ENCODE peak calls at places on chromosomes 2 and 18, in five cellular contexts. S is effector memory CD4-positive, alpha-beta T cell; Y is endodermal cell; P is dorsolateral prefrontal cortex; B is right lobe of liver. Z is an unnamed sample.

GRCh38 chr2:27065128-27065527 is 6.3 kb downstream of the OST4 start:
- DNase-seq in S (no peak), Y (no peak), P (no peak), B (no peak), Z (no peak)

GRCh38 chr2:239644016-239644415 is 243.2 kb upstream of the HDAC4 start:
- DNase-seq in S (no peak), Y (peak; percentile 55), P (no peak), B (no peak), Z (no peak)

GRCh38 chr2:99477054-99477453 is 12.8 kb downstream of the REV1 start:
- DNase-seq in S (no peak), Y (no peak), P (no peak), B (no peak), Z (no peak)

GRCh38 chr2:85175369-85176299 is 42.4 kb downstream of the TCF7L1 start:
- DNase-seq in S (no peak), Y (peak; percentile 70), P (no peak), B (peak; percentile 50), Z (no peak)

GRCh38 chr2:190537765-190538164 is 3.2 kb upstream of the NEMP2 start:
- DNase-seq in S (no peak), Y (no peak), P (no peak), B (no peak), Z (no peak)

GRCh38 chr18:9949861-9950260 is 36.0 kb downstream of the VAPA start:
- DNase-seq in S (no peak), Y (no peak), P (no peak), B (no peak), Z (no peak)

GRCh38 chr2:226758886-226759660 is 40.5 kb downstream of the IRS1 start:
- DNase-seq in S (no peak), Y (no peak), P (no peak), B (no peak), Z (no peak)

GRCh38 chr2:219253753-219254589 is at the start of gene TUBA4A:
- DNase-seq in S (peak; percentile 89), Y (peak; percentile 93), P (peak; percentile 82), B (peak; percentile 93), Z (peak; percentile 98)

GRCh38 chr2:120881981-120882788 is 146.5 kb downstream of the GLI2 start:
- DNase-seq in S (no peak), Y (no peak), P (no peak), B (no peak), Z (peak; percentile 68)

GRCh38 chr2:17620280-17620679 is 79.8 kb downstream of the VSNL1 start:
- DNase-seq in S (no peak), Y (no peak), P (peak; percentile 59), B (no peak), Z (no peak)

GRCh38 chr2:11542275-11542819 is 8.5 kb downstream of the GREB1 start:
- DNase-seq in S (no peak), Y (no peak), P (no peak), B (no peak), Z (no peak)

GRCh38 chr18:33316146-33316587 is 124.4 kb downstream of the CCDC178 start:
- DNase-seq in S (no peak), Y (peak; percentile 89), P (no peak), B (no peak), Z (no peak)

GRCh38 chr2:46323671-46324207 is 26.5 kb downstream of the EPAS1 start:
- DNase-seq in S (no peak), Y (no peak), P (no peak), B (no peak), Z (no peak)

GRCh38 chr2:238418196-238418998 is 8.3 kb upstream of the ASB1 start:
- DNase-seq in S (no peak), Y (no peak), P (no peak), B (no peak), Z (no peak)

GRCh38 chr2:191352536-191352935 is 107.3 kb downstream of the MYO1B start:
- DNase-seq in S (no peak), Y (no peak), P (no peak), B (no peak), Z (no peak)

GRCh38 chr2:237603718-237604362 is 13.3 kb upstream of the RAB17 start:
- DNase-seq in S (peak; percentile 53), Y (peak; percentile 85), P (no peak), B (no peak), Z (no peak)

GRCh38 chr2:23380562-23381065 is 4.4 kb upstream of the KLHL29 start:
- DNase-seq in S (no peak), Y (no peak), P (no peak), B (peak; percentile 28), Z (no peak)

GRCh38 chr2:58730764-58731487 is 489.8 kb upstream of the FANCL start:
- DNase-seq in S (no peak), Y (no peak), P (no peak), B (no peak), Z (no peak)

GRCh38 chr18:55256568-55257289 is 297.5 kb upstream of the CCDC68 start:
- DNase-seq in S (no peak), Y (no peak), P (no peak), B (no peak), Z (no peak)

GRCh38 chr18:55262021-55262560 is 302.8 kb upstream of the CCDC68 start:
- DNase-seq in S (no peak), Y (no peak), P (no peak), B (no peak), Z (no peak)

GRCh38 chr18:55265130-55265675 is 305.9 kb upstream of the CCDC68 start:
- DNase-seq in S (no peak), Y (no peak), P (no peak), B (no peak), Z (no peak)

GRCh38 chr18:55264108-55264507 is 304.8 kb upstream of the CCDC68 start:
- DNase-seq in S (no peak), Y (no peak), P (no peak), B (no peak), Z (no peak)

GRCh38 chr18:55261253-55261652 is 302.0 kb upstream of the CCDC68 start:
- DNase-seq in S (no peak), Y (no peak), P (no peak), B (no peak), Z (no peak)
- H3K27me3 ChIP-seq in S (no peaks in the 10 kb centered on the region), Y (no peaks in the 10 kb centered on the region), P (no peaks in the 10 kb centered on the region), B (no peaks in the 10 kb centered on the region), Z (no peaks in the 10 kb centered on the region)

GRCh38 chr2:138421971-138422335 is 79.6 kb upstream of the SPOPL start:
- DNase-seq in S (no peak), Y (no peak), P (no peak), B (no peak), Z (no peak)
- H3K4me3 ChIP-seq in S (no peak overlapping the region), Y (no peak overlapping the region), P (no peak overlapping the region), B (no peak overlapping the region), Z (no peak overlapping the region)

DNA sequence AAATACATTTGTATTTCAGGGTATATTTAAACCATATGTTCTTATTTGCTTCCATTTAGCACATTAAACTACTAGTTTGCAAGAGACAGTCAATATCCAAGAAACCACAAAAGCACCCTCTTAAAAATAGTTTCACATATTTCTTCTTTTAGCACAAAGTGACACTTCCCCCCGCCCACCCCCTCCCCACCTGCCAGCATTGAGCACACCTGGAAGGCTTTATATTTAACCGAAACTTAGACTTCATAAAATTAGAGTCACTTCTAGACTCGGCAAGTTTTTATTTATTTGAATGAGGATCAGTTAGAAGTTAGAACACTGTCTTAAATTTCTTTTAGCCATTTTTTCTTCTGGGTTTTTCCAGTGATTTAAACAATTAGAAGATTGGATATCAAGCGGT is 355.9 kb upstream of the FIGN start:
- DNase-seq in S (no peak), Y (no peak), P (no peak), B (no peak), Z (no peak)
- H3K27me3 ChIP-seq in S (no peaks in the 10 kb centered on the region), Y (no peaks in the 10 kb centered on the region), P (no peaks in the 10 kb centered on the region), B (no peaks in the 10 kb centered on the region), Z (no peaks in the 10 kb centered on the region)

GRCh38 chr2:74646201-74646600 is 1.9 kb downstream of the M1AP start:
- DNase-seq in S (no peak), Y (no peak), P (no peak), B (no peak), Z (no peak)

GRCh38 chr2:74653589-74653984 is 460 bp upstream of the SEMA4F start:
- DNase-seq in S (no peak), Y (no peak), P (no peak), B (no peak), Z (no peak)

GRCh38 chr2:74646829-74647482 is 1.2 kb downstream of the M1AP start:
- DNase-seq in S (no peak), Y (no peak), P (no peak), B (no peak), Z (no peak)

GRCh38 chr2:74648009-74648443 is at the start of gene M1AP:
- DNase-seq in S (no peak), Y (peak; percentile 89), P (no peak), B (no peak), Z (no peak)
- H3K4me3 ChIP-seq in S (no peak within 1 kb of the TSS), Y (no peak within 1 kb of the TSS), P (peak within 1 kb of the TSS; percentile 36), B (peak within 1 kb of the TSS; percentile 18), Z (peak within 1 kb of the TSS; percentile 28)

GRCh38 chr2:172098650-172099471 is 3.8 kb downstream of the DLX2 start:
- DNase-seq in S (no peak), Y (peak; percentile 84), P (no peak), B (peak; percentile 61), Z (peak; percentile 79)
- H3K27me3 ChIP-seq in S (peaks cover 98% of the 10 kb centered on the region), Y (peaks cover 99% of the 10 kb centered on the region), P (peaks cover 96% of the 10 kb centered on the region), B (peaks cover 91% of the 10 kb centered on the region), Z (peaks cover 100% of the 10 kb centered on the region)

GRCh38 chr2:9228088-9228751 is 21.6 kb downstream of the ASAP2 start:
- DNase-seq in S (no peak), Y (no peak), P (no peak), B (no peak), Z (no peak)
- H3K4me3 ChIP-seq in S (no peak overlapping the region), Y (no peak overlapping the region), P (no peak overlapping the region), B (no peak overlapping the region), Z (no peak overlapping the region)

DNA sequence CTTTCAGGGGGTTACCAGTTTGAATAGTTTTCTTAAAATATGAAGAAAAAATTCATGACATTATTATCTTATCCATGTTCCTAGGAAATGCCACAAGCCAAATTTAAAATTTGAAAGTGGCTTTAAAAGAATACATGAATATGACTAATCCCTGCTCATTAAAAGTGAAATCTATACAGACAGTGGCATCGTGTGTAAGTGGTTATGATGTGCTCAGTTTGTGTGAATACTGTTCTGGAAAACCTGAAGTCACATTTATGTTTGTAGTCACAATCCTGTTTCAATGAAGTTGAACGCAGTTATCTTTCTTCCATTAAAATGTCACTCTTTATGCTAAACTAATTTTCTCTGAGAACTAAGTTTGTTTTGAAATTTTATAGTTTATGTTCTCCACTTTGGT is 75.8 kb downstream of the GORASP2 start:
- DNase-seq in S (no peak), Y (no peak), P (no peak), B (no peak), Z (no peak)
- H3K27me3 ChIP-seq in S (no peaks in the 10 kb centered on the region), Y (no peaks in the 10 kb centered on the region), P (no peaks in the 10 kb centered on the region), B (no peaks in the 10 kb centered on the region), Z (no peaks in the 10 kb centered on the region)

GRCh38 chr18:51751901-51752300 is 554.4 kb upstream of the MEX3C start:
- DNase-seq in S (no peak), Y (no peak), P (peak; percentile 22), B (no peak), Z (no peak)
- H3K4me3 ChIP-seq in S (no peak overlapping the region), Y (no peak overlapping the region), P (no peak overlapping the region), B (no peak overlapping the region), Z (no peak overlapping the region)